ENCODE peak calls at places on chromosomes 13 and 19, in seven cellular contexts. D, I, Z, L, W, C and T are unnamed samples.

GRCh38 chr19:5925830-5926459 is 11.9 kb downstream of the CAPS start:
- DNase-seq in D (no peak), I (no peak), Z (no peak), L (no peak), W (no peak), C (no peak), T (no peak)

GRCh38 chr13:104979281-104979680 is 1556.2 kb downstream of the EFNB2 start:
- DNase-seq in D (no peak), I (no peak), Z (no peak), L (no peak), W (no peak), C (no peak), T (no peak)

GRCh38 chr13:36706755-36707154 is 32.9 kb downstream of the SERTM1 start:
- DNase-seq in D (no peak), I (no peak), Z (no peak), L (no peak), W (no peak), C (no peak), T (no peak)

GRCh38 chr13:37769078-37769477 is 100.5 kb downstream of the TRPC4 start:
- DNase-seq in D (no peak), I (no peak), Z (peak), L (no peak), W (no peak), C (no peak), T (no peak)

GRCh38 chr13:44373601-44374347 is at the start of gene SERP2:
- DNase-seq in D (peak), I (no peak), Z (no peak), L (peak), W (no peak), C (no peak), T (no peak)

GRCh38 chr19:49570138-49570856 is 10.1 kb downstream of the NOSIP start:
- DNase-seq in D (peak), I (peak), Z (peak), L (no peak), W (peak), C (no peak), T (peak)

GRCh38 chr13:112445411-112446271 is 69.5 kb downstream of the SPACA7 start:
- DNase-seq in D (peak), I (no peak), Z (no peak), L (no peak), W (no peak), C (no peak), T (no peak)

GRCh38 chr13:24153979-24154378 is 6.5 kb upstream of the SPATA13 start:
- DNase-seq in D (no peak), I (no peak), Z (no peak), L (no peak), W (no peak), C (no peak), T (no peak)

GRCh38 chr13:59746291-59746962 is 417.3 kb downstream of the DIAPH3 start:
- DNase-seq in D (no peak), I (no peak), Z (no peak), L (no peak), W (no peak), C (no peak), T (no peak)

GRCh38 chr13:71477735-71478134 is 389.3 kb downstream of the DACH1 start:
- DNase-seq in D (no peak), I (no peak), Z (no peak), L (no peak), W (no peak), C (no peak), T (no peak)

GRCh38 chr19:6402834-6403608 is 10.1 kb upstream of the GTF2F1 start:
- DNase-seq in D (no peak), I (peak), Z (peak), L (no peak), W (no peak), C (no peak), T (no peak)

GRCh38 chr19:45779231-45780145 is 2.8 kb downstream of the DMPK start:
- DNase-seq in D (peak), I (peak), Z (peak), L (peak), W (peak), C (peak), T (peak)

GRCh38 chr13:44313674-44314073 is 60.0 kb upstream of the SERP2 start:
- DNase-seq in D (no peak), I (no peak), Z (no peak), L (no peak), W (no peak), C (no peak), T (no peak)

GRCh38 chr19:19944583-19944880 is 43.8 kb downstream of the ZNF93 start:
- DNase-seq in D (no peak), I (no peak), Z (no peak), L (no peak), W (no peak), C (no peak), T (no peak)

GRCh38 chr13:31588331-31588730 is 151.0 kb upstream of the RXFP2 start:
- DNase-seq in D (no peak), I (no peak), Z (no peak), L (no peak), W (no peak), C (no peak), T (no peak)

GRCh38 chr13:40667622-40667978 is 1.2 kb upstream of the FOXO1 start:
- DNase-seq in D (no peak), I (peak), Z (no peak), L (no peak), W (no peak), C (no peak), T (no peak)

GRCh38 chr13:46831588-46832194 is 34.7 kb upstream of the ESD start:
- DNase-seq in D (peak), I (peak), Z (peak), L (no peak), W (no peak), C (no peak), T (no peak)

GRCh38 chr13:92963029-92963428 is 263.6 kb upstream of the GPC6 start:
- DNase-seq in D (no peak), I (no peak), Z (no peak), L (no peak), W (no peak), C (no peak), T (no peak)

GRCh38 chr13:18992791-18993190 is 188.8 kb downstream of the TUBA3C start:
- DNase-seq in D (no peak), I (no peak), Z (no peak), L (no peak), W (no peak), C (no peak), T (no peak)

GRCh38 chr19:48751835-48752510 is 468 bp downstream of the FUT1 start:
- DNase-seq in D (no peak), I (no peak), Z (no peak), L (no peak), W (no peak), C (no peak), T (no peak)

GRCh38 chr13:90545070-90545840 is 802.2 kb upstream of the MIR17HG start:
- DNase-seq in D (no peak), I (no peak), Z (no peak), L (no peak), W (no peak), C (no peak), T (no peak)

GRCh38 chr19:57830071-57830602 is at the start of gene ZNF587B:
- DNase-seq in D (peak), I (peak), Z (peak), L (peak), W (no peak), C (no peak), T (no peak)

GRCh38 chr19:47792616-47793015 is 11.7 kb downstream of the TPRX1 start:
- DNase-seq in D (no peak), I (no peak), Z (no peak), L (no peak), W (no peak), C (no peak), T (no peak)

GRCh38 chr13:41788552-41788951 is 172.4 kb downstream of the VWA8 start:
- DNase-seq in D (no peak), I (no peak), Z (no peak), L (no peak), W (no peak), C (no peak), T (no peak)

GRCh38 chr13:98773921-98774320 is 21.4 kb upstream of the SLC15A1 start:
- DNase-seq in D (no peak), I (no peak), Z (no peak), L (no peak), W (no peak), C (no peak), T (no peak)

GRCh38 chr13:107866666-107867623 is 348.4 kb downstream of the LIG4 start:
- DNase-seq in D (peak), I (peak), Z (no peak), L (no peak), W (no peak), C (no peak), T (no peak)

GRCh38 chr19:8069116-8069973 is 16.8 kb downstream of the CCL25 start:
- DNase-seq in D (peak), I (peak), Z (no peak), L (peak), W (no peak), C (no peak), T (no peak)

GRCh38 chr13:59747529-59747928 is 416.2 kb downstream of the DIAPH3 start:
- DNase-seq in D (no peak), I (no peak), Z (peak), L (no peak), W (no peak), C (no peak), T (no peak)

GRCh38 chr19:43524922-43525835 is 1.8 kb downstream of the ETHE1 start:
- DNase-seq in D (no peak), I (peak), Z (peak), L (no peak), W (no peak), C (peak), T (no peak)

GRCh38 chr13:22262328-22262920 is 591.6 kb downstream of the FGF9 start:
- DNase-seq in D (no peak), I (no peak), Z (no peak), L (no peak), W (no peak), C (no peak), T (no peak)

GRCh38 chr19:44822670-44823372 is 13.9 kb downstream of the BCAM start:
- DNase-seq in D (no peak), I (no peak), Z (no peak), L (no peak), W (no peak), C (no peak), T (no peak)

GRCh38 chr19:38841787-38842438 is 7.9 kb downstream of the HNRNPL start:
- DNase-seq in D (no peak), I (peak), Z (no peak), L (no peak), W (no peak), C (no peak), T (no peak)

GRCh38 chr19:53537126-53537522 is 821 bp upstream of the ZNF331 start:
- DNase-seq in D (no peak), I (no peak), Z (no peak), L (no peak), W (no peak), C (no peak), T (no peak)

GRCh38 chr19:37930416-37930815 is 23.4 kb downstream of the SIPA1L3 start:
- DNase-seq in D (no peak), I (no peak), Z (peak), L (no peak), W (no peak), C (no peak), T (no peak)

GRCh38 chr19:47540748-47541147 is 25.9 kb upstream of the NAPA start:
- DNase-seq in D (no peak), I (peak), Z (peak), L (no peak), W (no peak), C (no peak), T (no peak)

GRCh38 chr13:40206241-40207109 is 460.0 kb downstream of the FOXO1 start:
- DNase-seq in D (no peak), I (no peak), Z (no peak), L (no peak), W (peak), C (peak), T (no peak)

GRCh38 chr19:13506550-13506878 is 235 bp upstream of the CACNA1A start:
- DNase-seq in D (no peak), I (no peak), Z (no peak), L (no peak), W (no peak), C (no peak), T (no peak)
- TF ChIP-seq TAF1 in D (no peak), I (no peak), Z (no peak), L (no peak), W (no peak), C (no peak), T (no peak)

GRCh38 chr13:96677029-96677428 is 317.2 kb downstream of the OXGR1 start:
- DNase-seq in D (no peak), I (no peak), Z (no peak), L (no peak), W (no peak), C (no peak), T (no peak)
- TF ChIP-seq POLR2AphosphoS5 in D (no peak), I (no peak), Z (no peak), L (no peak), W (no peak), C (no peak), T (no peak)

DNA sequence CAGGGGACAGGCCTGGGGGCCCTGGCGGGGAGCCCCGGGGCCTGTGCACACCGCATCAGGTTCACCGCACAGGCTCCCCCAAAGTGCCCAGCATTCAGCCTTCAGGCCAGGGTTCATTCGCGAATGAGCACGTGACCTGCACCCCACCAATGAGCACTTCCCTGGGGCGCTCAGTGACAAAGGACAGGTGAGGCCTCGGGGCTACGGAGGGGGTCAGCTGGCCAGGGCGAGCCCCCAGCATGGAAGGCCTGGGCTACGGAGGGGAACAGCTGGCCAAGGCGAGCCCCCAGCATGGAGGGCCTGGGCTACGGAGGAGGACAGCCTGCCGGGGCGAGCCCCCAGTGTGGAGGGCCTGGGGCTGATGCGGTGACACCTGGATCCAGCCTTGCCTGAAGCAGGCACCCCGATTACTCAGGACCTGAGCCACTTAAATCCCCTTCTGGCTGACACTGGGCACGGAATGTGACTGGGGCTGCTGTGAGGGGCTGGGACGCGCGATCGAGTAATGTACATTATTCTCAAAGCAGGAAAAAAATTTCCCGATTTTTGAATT is 23.1 kb downstream of the TCF3 start:
- DNase-seq in D (no peak), I (no peak), Z (no peak), L (no peak), W (no peak), C (no peak), T (no peak)
- TF ChIP-seq TAF1 in D (no peak), I (no peak), Z (no peak), L (no peak), W (no peak), C (no peak), T (no peak)

GRCh38 chr19:18049390-18049789 is 37.3 kb downstream of the IL12RB1 start:
- DNase-seq in D (no peak), I (no peak), Z (no peak), L (no peak), W (no peak), C (no peak), T (no peak)
- TF ChIP-seq POLR2AphosphoS5 in D (no peak), I (no peak), Z (no peak), L (no peak), W (no peak), C (no peak), T (no peak)

GRCh38 chr19:719081-719512 is 10.4 kb downstream of the PALM start:
- DNase-seq in D (no peak), I (peak), Z (peak), L (no peak), W (no peak), C (no peak), T (no peak)
- TF ChIP-seq TAF1 in D (no peak), I (no peak), Z (no peak), L (no peak), W (no peak), C (no peak), T (no peak)

DNA sequence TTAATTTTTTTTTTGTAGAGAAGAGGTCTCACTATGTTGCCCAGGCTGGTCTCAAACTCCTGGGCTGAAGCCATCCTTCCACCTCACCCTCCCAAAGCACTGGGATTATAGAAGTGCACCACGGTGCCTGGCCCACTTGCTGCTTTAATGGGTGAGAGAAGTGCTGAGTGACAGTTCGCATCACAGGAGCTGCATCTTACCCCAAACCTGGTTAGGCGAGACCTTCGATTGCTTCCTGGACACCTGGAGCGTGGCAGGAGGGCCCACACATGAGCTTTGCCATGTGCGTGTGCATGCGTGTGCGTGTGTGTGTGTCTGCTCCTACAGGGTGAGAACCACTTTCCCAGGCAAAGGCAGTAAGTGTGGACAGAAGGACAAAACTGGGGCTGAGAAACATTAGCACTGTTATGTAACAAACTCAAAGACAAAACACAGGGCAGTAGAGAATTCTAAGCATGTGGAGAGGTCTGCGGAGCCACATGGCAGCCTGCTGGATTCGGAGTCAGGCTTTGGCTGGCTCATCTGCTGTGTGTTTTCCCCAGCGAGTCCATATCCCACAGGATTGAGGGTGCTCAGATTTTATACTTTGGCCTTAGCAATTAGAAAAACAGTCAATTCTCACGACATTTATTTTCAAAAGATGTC is 11.7 kb upstream of the MTIF3 start:
- DNase-seq in D (no peak), I (no peak), Z (no peak), L (no peak), W (no peak), C (no peak), T (no peak)
- TF ChIP-seq POLR2AphosphoS5 in D (no peak), I (no peak), Z (no peak), L (no peak), W (no peak), C (no peak), T (no peak)

GRCh38 chr19:3284759-3285646 is 60.5 kb downstream of the CELF5 start:
- DNase-seq in D (peak), I (peak), Z (peak), L (peak), W (no peak), C (no peak), T (peak)
- TF ChIP-seq TAF1 in D (no peak), I (peak), Z (peak), L (peak), W (no peak), C (no peak), T (no peak)

DNA sequence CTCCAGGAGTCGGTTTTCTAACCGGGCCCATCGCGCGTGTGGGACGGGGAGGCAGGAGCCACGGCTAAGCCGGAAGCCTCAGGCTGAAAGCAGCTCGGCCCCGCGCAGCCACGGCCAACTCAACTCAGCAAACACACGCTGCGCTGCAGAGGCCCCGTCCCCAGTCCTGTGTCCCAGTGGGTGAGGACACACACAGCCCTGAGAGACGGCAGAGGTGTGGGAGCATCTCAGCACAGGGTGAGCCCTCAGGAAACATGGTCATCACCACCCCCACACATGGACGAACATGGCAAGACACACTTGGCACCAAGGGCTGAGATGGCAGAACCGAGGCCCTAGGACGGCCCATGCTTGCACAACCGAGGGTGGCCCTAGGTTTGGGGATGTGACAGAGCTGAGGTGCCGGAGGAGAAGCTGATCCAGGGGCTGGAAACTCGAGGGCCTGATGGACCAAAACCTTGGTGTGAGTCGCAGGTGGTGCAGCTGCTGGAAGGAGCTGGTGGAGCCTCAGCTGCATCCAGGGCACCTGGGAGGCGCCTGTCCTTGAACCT is 29.0 kb upstream of the C13orf46 start:
- DNase-seq in D (no peak), I (no peak), Z (no peak), L (no peak), W (no peak), C (no peak), T (no peak)
- TF ChIP-seq POLR2AphosphoS5 in D (no peak), I (no peak), Z (no peak), L (no peak), W (no peak), C (no peak), T (no peak)

DNA sequence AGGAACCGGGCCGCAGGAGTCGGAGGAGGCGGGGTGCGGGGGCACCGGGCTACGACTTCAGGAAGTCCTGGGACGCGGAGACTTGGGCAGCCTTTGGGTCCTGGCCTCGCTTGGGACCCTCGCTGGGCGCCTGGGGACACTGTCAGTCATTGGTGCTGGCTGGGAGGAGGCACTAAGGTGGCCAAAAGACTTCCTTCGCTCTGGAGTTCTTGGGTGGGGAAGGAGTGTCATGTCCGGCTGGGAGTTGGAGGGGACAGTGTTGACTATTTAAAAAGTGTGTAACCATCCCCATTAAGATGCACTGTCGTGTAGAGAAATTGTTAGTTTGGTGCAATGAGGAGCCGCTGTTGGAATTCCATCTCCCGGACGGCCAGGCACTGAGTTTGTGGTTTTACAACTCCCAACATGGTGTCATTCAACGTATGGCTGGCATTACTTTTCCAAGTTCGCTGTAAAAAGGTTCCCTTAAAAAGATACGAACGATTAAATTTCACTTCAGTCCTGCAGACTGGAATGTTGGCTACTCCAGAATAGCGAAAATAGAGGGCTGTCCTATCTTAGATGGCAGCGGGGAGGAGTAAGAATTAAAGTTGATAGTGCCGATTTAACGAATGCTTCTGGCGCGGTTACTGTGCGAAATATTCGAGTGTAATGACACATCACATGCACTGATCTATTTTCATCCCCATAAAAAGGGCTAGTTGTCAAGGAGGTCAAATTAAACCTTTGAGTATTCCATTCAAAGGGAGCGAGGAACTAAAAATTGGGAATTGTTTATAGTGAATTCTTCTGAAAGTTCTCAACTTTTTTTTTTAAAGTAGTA is 836 bp downstream of the DNAJC3 start:
- DNase-seq in D (no peak), I (no peak), Z (no peak), L (no peak), W (no peak), C (no peak), T (no peak)
- TF ChIP-seq TAF1 in D (no peak), I (no peak), Z (no peak), L (no peak), W (no peak), C (no peak), T (no peak)

GRCh38 chr19:17627161-17627560 is 61.0 kb downstream of the UNC13A start:
- DNase-seq in D (no peak), I (no peak), Z (no peak), L (no peak), W (no peak), C (no peak), T (no peak)
- TF ChIP-seq POLR2AphosphoS5 in D (no peak), I (no peak), Z (no peak), L (no peak), W (no peak), C (no peak), T (no peak)